ENCODE peak calls at places on chromosome 2, in four cellular contexts. J, H, A and T are unnamed samples.

GRCh38 chr2:170161516-170162260 is 16.3 kb upstream of the MYO3B start:
- DNase-seq in A (no peak), H (no peak), J (no peak), T (no peak)

GRCh38 chr2:150802648-150803047 is 315.2 kb upstream of the RND3 start:
- DNase-seq in A (no peak), J (peak; percentile 15), H (no peak), T (no peak)

GRCh38 chr2:239054921-239055320 is 207.0 kb downstream of the TWIST2 start:
- DNase-seq in J (no peak), A (no peak), H (no peak), T (no peak)

GRCh38 chr2:58640042-58640441 is 398.9 kb upstream of the FANCL start:
- DNase-seq in J (no peak), H (no peak), A (no peak), T (no peak)

GRCh38 chr2:84970956-84971798 is at the start of gene KCMF1:
- DNase-seq in J (peak; percentile 71), H (peak; percentile 82), A (peak; percentile 77), T (peak; percentile 69)

GRCh38 chr2:169091761-169092523 is 22.6 kb downstream of the DHRS9 start:
- DNase-seq in A (no peak), H (no peak), J (peak; percentile 69), T (no peak)

GRCh38 chr2:74845217-74845751 is 11.4 kb downstream of the HK2 start:
- DNase-seq in H (peak; percentile 65), A (no peak), J (peak; percentile 87), T (peak; percentile 46)

GRCh38 chr2:150207979-150208378 is 279.5 kb downstream of the RND3 start:
- DNase-seq in H (no peak), A (no peak), J (no peak), T (no peak)

GRCh38 chr2:176652300-176653182 is 383.3 kb downstream of the MTX2 start:
- DNase-seq in H (no peak), A (no peak), J (peak; percentile 58), T (no peak)

GRCh38 chr2:191597186-191597751 is 80.7 kb upstream of the NABP1 start:
- DNase-seq in J (no peak), H (no peak), A (no peak), T (no peak)